ENCODE peak calls at places on chromosome 15, in eight cellular contexts. One of them, this sample, is unnamed.
A peak's percentile ranks its signal among the peaks of the same experiment; 100 is the strongest.

GRCh38 chr15:68642491-68642845 is 63.7 kb downstream of the CORO2B start:
- DNase-seq in GM13976: no peak
- DNase-seq in NCI-H524 treated with DMSO at 0.1 percent for 48 hours: no peak
- DNase-seq in GM12865: no peak
- DNase-seq in HCEC 1CT: peak; percentile 4
- DNase-seq in Daoy: no peak
- DNase-seq in A549: no peak
- DNase-seq in WERI-Rb-1: peak; percentile 47
- DNase-seq in this sample: no peak

GRCh38 chr15:66308526-66308925 is 15.2 kb downstream of the DIS3L start:
- DNase-seq in Daoy: no peak
- DNase-seq in NCI-H524 treated with DMSO at 0.1 percent for 48 hours: no peak
- DNase-seq in HCEC 1CT: no peak
- DNase-seq in GM13976: no peak
- DNase-seq in WERI-Rb-1: no peak
- DNase-seq in A549: no peak
- DNase-seq in GM12865: no peak
- DNase-seq in this sample: no peak

GRCh38 chr15:73924258-73924921 is 1.9 kb upstream of the LOXL1 start:
- DNase-seq in GM12865: no peak
- DNase-seq in A549: peak; percentile 17
- DNase-seq in GM13976: no peak
- DNase-seq in NCI-H524 treated with DMSO at 0.1 percent for 48 hours: peak; percentile 88
- DNase-seq in HCEC 1CT: peak; percentile 86
- DNase-seq in Daoy: peak; percentile 90
- DNase-seq in WERI-Rb-1: peak; percentile 91
- DNase-seq in this sample: no peak

GRCh38 chr15:21260966-21261395 is 179.3 kb downstream of the POTEB3 start:
- DNase-seq in HCEC 1CT: peak; percentile 0
- DNase-seq in A549: no peak
- DNase-seq in GM12865: no peak
- DNase-seq in GM13976: no peak
- DNase-seq in Daoy: peak; percentile 51
- DNase-seq in WERI-Rb-1: no peak
- DNase-seq in NCI-H524 treated with DMSO at 0.1 percent for 48 hours: no peak
- DNase-seq in this sample: no peak

GRCh38 chr15:81098884-81099601 is 35.0 kb upstream of the CFAP161 start:
- DNase-seq in NCI-H524 treated with DMSO at 0.1 percent for 48 hours: no peak
- DNase-seq in A549: no peak
- DNase-seq in GM13976: no peak
- DNase-seq in WERI-Rb-1: no peak
- DNase-seq in HCEC 1CT: no peak
- DNase-seq in Daoy: peak; percentile 14
- DNase-seq in GM12865: no peak
- DNase-seq in this sample: no peak

GRCh38 chr15:63369296-63369695 is 12.3 kb downstream of the CA12 start:
- DNase-seq in Daoy: no peak
- DNase-seq in GM13976: peak; percentile 6
- DNase-seq in GM12865: no peak
- DNase-seq in WERI-Rb-1: no peak
- DNase-seq in NCI-H524 treated with DMSO at 0.1 percent for 48 hours: no peak
- DNase-seq in A549: no peak
- DNase-seq in HCEC 1CT: no peak
- DNase-seq in this sample: no peak

GRCh38 chr15:72796210-72796514 is 12.6 kb upstream of the ADPGK start:
- DNase-seq in NCI-H524 treated with DMSO at 0.1 percent for 48 hours: no peak
- DNase-seq in GM12865: no peak
- DNase-seq in WERI-Rb-1: no peak
- DNase-seq in A549: peak; percentile 36
- DNase-seq in HCEC 1CT: no peak
- DNase-seq in GM13976: no peak
- DNase-seq in Daoy: peak; percentile 72
- DNase-seq in this sample: no peak

GRCh38 chr15:80010131-80010673 is 39.2 kb upstream of the BCL2A1 start:
- DNase-seq in HCEC 1CT: peak; percentile 32
- DNase-seq in NCI-H524 treated with DMSO at 0.1 percent for 48 hours: no peak
- DNase-seq in WERI-Rb-1: no peak
- DNase-seq in A549: no peak
- DNase-seq in Daoy: peak; percentile 67
- DNase-seq in GM12865: peak; percentile 77
- DNase-seq in GM13976: no peak
- DNase-seq in this sample: no peak

GRCh38 chr15:47968593-47968992 is 152.2 kb upstream of the SLC24A5 start:
- DNase-seq in GM12865: no peak
- DNase-seq in A549: no peak
- DNase-seq in NCI-H524 treated with DMSO at 0.1 percent for 48 hours: no peak
- DNase-seq in GM13976: no peak
- DNase-seq in HCEC 1CT: no peak
- DNase-seq in WERI-Rb-1: no peak
- DNase-seq in Daoy: no peak
- DNase-seq in this sample: no peak

GRCh38 chr15:88664151-88664778 is 25.4 kb downstream of the ISG20 start:
- DNase-seq in WERI-Rb-1: no peak
- DNase-seq in GM12865: peak; percentile 58
- DNase-seq in Daoy: no peak
- DNase-seq in HCEC 1CT: peak; percentile 22
- DNase-seq in NCI-H524 treated with DMSO at 0.1 percent for 48 hours: no peak
- DNase-seq in A549: no peak
- DNase-seq in GM13976: no peak
- DNase-seq in this sample: peak; percentile 20

GRCh38 chr15:98151098-98151497 is 190.6 kb downstream of the ARRDC4 start:
- DNase-seq in A549: no peak
- DNase-seq in Daoy: no peak
- DNase-seq in WERI-Rb-1: no peak
- DNase-seq in GM13976: no peak
- DNase-seq in NCI-H524 treated with DMSO at 0.1 percent for 48 hours: no peak
- DNase-seq in HCEC 1CT: no peak
- DNase-seq in GM12865: no peak
- DNase-seq in this sample: no peak

GRCh38 chr15:70219256-70219919 is 121.7 kb upstream of the TLE3 start:
- DNase-seq in NCI-H524 treated with DMSO at 0.1 percent for 48 hours: no peak
- DNase-seq in Daoy: no peak
- DNase-seq in A549: no peak
- DNase-seq in GM12865: no peak
- DNase-seq in GM13976: no peak
- DNase-seq in WERI-Rb-1: peak; percentile 59
- DNase-seq in HCEC 1CT: no peak
- DNase-seq in this sample: no peak

GRCh38 chr15:25787855-25788521 is 75.1 kb downstream of the ATP10A start:
- DNase-seq in A549: peak; percentile 48
- DNase-seq in WERI-Rb-1: no peak
- DNase-seq in NCI-H524 treated with DMSO at 0.1 percent for 48 hours: no peak
- DNase-seq in GM13976: no peak
- DNase-seq in Daoy: peak; percentile 51
- DNase-seq in GM12865: peak; percentile 9
- DNase-seq in HCEC 1CT: peak; percentile 28
- DNase-seq in this sample: no peak

GRCh38 chr15:49273734-49274318 is 103.8 kb downstream of the GALK2 start:
- DNase-seq in GM12865: no peak
- DNase-seq in A549: no peak
- DNase-seq in GM13976: no peak
- DNase-seq in Daoy: no peak
- DNase-seq in HCEC 1CT: no peak
- DNase-seq in WERI-Rb-1: no peak
- DNase-seq in NCI-H524 treated with DMSO at 0.1 percent for 48 hours: no peak
- DNase-seq in this sample: no peak

GRCh38 chr15:64938192-64938591 is 26.5 kb downstream of the ANKDD1A start:
- DNase-seq in GM13976: no peak
- DNase-seq in A549: no peak
- DNase-seq in Daoy: peak; percentile 65
- DNase-seq in GM12865: no peak
- DNase-seq in HCEC 1CT: no peak
- DNase-seq in WERI-Rb-1: no peak
- DNase-seq in NCI-H524 treated with DMSO at 0.1 percent for 48 hours: no peak
- DNase-seq in this sample: no peak

GRCh38 chr15:101043911-101044624 is 124.9 kb downstream of the LRRK1 start:
- DNase-seq in NCI-H524 treated with DMSO at 0.1 percent for 48 hours: no peak
- DNase-seq in Daoy: no peak
- DNase-seq in HCEC 1CT: no peak
- DNase-seq in GM12865: no peak
- DNase-seq in WERI-Rb-1: peak; percentile 3
- DNase-seq in GM13976: no peak
- DNase-seq in A549: no peak
- DNase-seq in this sample: no peak